ENCODE peak calls at places on chromosome 21, in six cellular contexts. V is GM12878, I is K562, X is HCT116, C is NT2/D1, Q is HepG2. L is an unnamed sample.
A peak's percentile ranks its signal among the peaks of the same experiment; 100 is the strongest.

GRCh38 chr21:15617968-15618367 is 111.8 kb upstream of the USP25 start:
- DNase-seq in I (no peak), X (no peak), C (no peak), V (no peak), Q (no peak), L (no peak)

GRCh38 chr21:26140185-26140584 is 30.4 kb downstream of the APP start:
- DNase-seq in Q (peak; percentile 50), V (no peak), I (peak; percentile 5), C (no peak), X (peak; percentile 90), L (no peak)

GRCh38 chr21:20999567-21000169 is 1.5 kb downstream of the NCAM2 start:
- DNase-seq in I (peak; percentile 62), C (no peak), X (no peak), V (no peak), Q (peak; percentile 9), L (peak; percentile 70)

GRCh38 chr21:29256125-29256895 is 42.4 kb upstream of the BACH1 start:
- DNase-seq in Q (no peak), X (no peak), C (no peak), V (no peak), I (no peak), L (no peak)

GRCh38 chr21:25080706-25081495 is 526.4 kb downstream of the MRPL39 start:
- DNase-seq in C (no peak), X (no peak), V (no peak), I (no peak), Q (no peak), L (no peak)

GRCh38 chr21:30329203-30329868 is 8.2 kb downstream of the KRTAP27-1 start:
- DNase-seq in X (no peak), C (no peak), V (no peak), I (no peak), Q (no peak), L (no peak)

GRCh38 chr21:18913914-18914313 is 510.3 kb upstream of the TMPRSS15 start:
- DNase-seq in C (no peak), Q (no peak), X (no peak), I (no peak), V (no peak), L (no peak)

GRCh38 chr21:43361127-43361492 is 65.8 kb downstream of the SIK1 start:
- DNase-seq in X (no peak), C (no peak), Q (no peak), V (no peak), I (no peak), L (no peak)

GRCh38 chr21:16070207-16070651 is 340.4 kb downstream of the USP25 start:
- DNase-seq in X (no peak), V (no peak), Q (no peak), C (no peak), I (no peak), L (no peak)

GRCh38 chr21:33731447-33731846 is 89.1 kb downstream of the ITSN1 start:
- DNase-seq in X (no peak), Q (no peak), V (no peak), C (no peak), I (no peak), L (no peak)

GRCh38 chr21:18244721-18245486 is at the start of gene CHODL:
- DNase-seq in V (no peak), Q (no peak), I (no peak), X (no peak), C (no peak), L (no peak)

GRCh38 chr21:14308234-14308633 is 74.7 kb downstream of the HSPA13 start:
- DNase-seq in C (no peak), Q (no peak), V (no peak), X (no peak), I (no peak), L (no peak)

GRCh38 chr21:25501996-25502665 is 105.2 kb downstream of the MRPL39 start:
- DNase-seq in X (no peak), Q (no peak), C (no peak), V (peak; percentile 87), I (no peak), L (no peak)

GRCh38 chr21:43603641-43604504 is 55.4 kb downstream of the HSF2BP start:
- DNase-seq in X (no peak), C (no peak), V (no peak), I (no peak), Q (peak; percentile 15), L (no peak)

GRCh38 chr21:17387030-17387617 is 125.7 kb upstream of the CXADR start:
- DNase-seq in I (peak; percentile 41), C (peak; percentile 72), X (peak; percentile 51), Q (peak; percentile 75), V (peak; percentile 1), L (no peak)

GRCh38 chr21:34894401-34894800 is 154.7 kb downstream of the RUNX1 start:
- DNase-seq in Q (no peak), V (no peak), C (no peak), I (no peak), X (no peak), L (no peak)

GRCh38 chr21:43869486-43870325 is 4.7 kb downstream of the AGPAT3 start:
- DNase-seq in X (no peak), V (no peak), Q (no peak), I (no peak), C (no peak), L (no peak)

GRCh38 chr21:25563399-25564116 is 43.7 kb downstream of the MRPL39 start:
- DNase-seq in I (no peak), X (no peak), V (peak; percentile 87), Q (no peak), C (no peak), L (no peak)

GRCh38 chr21:34705032-34705431 is 36.2 kb downstream of the CLIC6 start:
- DNase-seq in I (no peak), X (no peak), Q (no peak), V (no peak), C (no peak), L (no peak)

GRCh38 chr21:25733859-25734653 is 648 bp downstream of the ATP5PF start:
- DNase-seq in Q (peak; percentile 62), C (no peak), X (no peak), I (peak; percentile 28), V (no peak), L (no peak)

GRCh38 chr21:25639167-25639921 is at the start of gene JAM2:
- DNase-seq in X (no peak), Q (no peak), V (no peak), C (peak; percentile 65), I (peak; percentile 19), L (no peak)

GRCh38 chr21:33969600-33969999 is 54.0 kb upstream of the ATP5PO start:
- DNase-seq in Q (peak; percentile 33), C (no peak), I (no peak), V (no peak), X (no peak), L (peak; percentile 22)

DNA sequence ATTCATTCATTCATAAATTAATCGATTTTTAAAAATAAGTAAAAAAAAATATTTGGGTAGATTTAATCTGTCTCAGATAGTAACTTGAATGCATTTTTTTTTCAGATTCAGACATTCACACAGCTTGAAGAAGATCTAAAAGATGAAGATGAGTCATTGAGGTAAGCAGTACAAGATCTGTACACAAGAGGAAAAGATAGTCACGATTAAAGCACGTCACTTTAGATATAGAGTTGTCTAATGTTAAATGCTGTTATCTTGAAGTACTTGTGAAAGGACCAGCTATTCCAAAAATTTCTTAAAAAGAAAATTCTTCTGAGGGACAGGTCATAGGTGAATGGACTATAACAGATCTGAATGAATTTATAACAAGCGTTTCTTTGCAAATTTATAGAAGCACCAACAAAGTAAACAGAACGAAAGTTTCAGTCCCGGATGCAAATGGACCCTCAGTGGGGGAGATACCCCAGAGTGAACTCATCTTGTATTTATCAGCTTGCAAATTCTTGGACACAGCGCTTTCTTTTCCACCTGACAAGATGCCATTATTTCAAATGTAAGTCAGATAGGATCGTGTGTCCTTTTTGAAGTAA is 31.2 kb upstream of the MORC3 start:
- DNase-seq in X (no peak), I (no peak), Q (no peak), C (no peak), V (no peak), L (no peak)
- TF ChIP-seq ZNF274 in X (no peak), I (no peak), Q (no peak), C (no peak), V (no peak), L (no peak)

GRCh38 chr21:38487906-38488639 is 10.2 kb downstream of the ERG start:
- DNase-seq in Q (no peak), X (no peak), I (no peak), C (no peak), V (no peak), L (no peak)

GRCh38 chr21:38489729-38490128 is 8.5 kb downstream of the ERG start:
- DNase-seq in I (no peak), C (no peak), Q (no peak), X (no peak), V (no peak), L (no peak)

GRCh38 chr21:38490411-38491020 is 7.8 kb downstream of the ERG start:
- DNase-seq in Q (no peak), V (no peak), C (no peak), X (no peak), I (no peak), L (no peak)

GRCh38 chr21:38488640-38489282 is 9.5 kb downstream of the ERG start:
- DNase-seq in V (no peak), Q (no peak), I (no peak), X (no peak), C (no peak), L (no peak)

GRCh38 chr21:38489283-38489677 is 9.0 kb downstream of the ERG start:
- DNase-seq in Q (no peak), X (no peak), C (no peak), V (no peak), I (no peak), L (no peak)
- TF ChIP-seq ZNF274 in Q (no peak), X (no peak), C (no peak), V (no peak), I (no peak), L (no peak)

GRCh38 chr21:41824466-41825207 is 54.5 kb downstream of the PRDM15 start:
- DNase-seq in Q (no peak), X (no peak), C (no peak), I (no peak), V (no peak), L (no peak)
- TF ChIP-seq ZNF274 in Q (no peak), X (no peak), C (no peak), I (no peak), V (no peak), L (no peak)

GRCh38 chr21:45581322-45581712 is 39.1 kb upstream of the SLC19A1 start:
- DNase-seq in X (no peak), C (no peak), Q (no peak), V (no peak), I (no peak), L (no peak)

GRCh38 chr21:45580181-45580575 is 37.9 kb upstream of the SLC19A1 start:
- DNase-seq in X (no peak), V (no peak), I (no peak), C (no peak), Q (no peak), L (no peak)

GRCh38 chr21:45583831-45584509 is 41.7 kb upstream of the SLC19A1 start:
- DNase-seq in Q (no peak), C (no peak), X (no peak), I (no peak), V (no peak), L (no peak)

GRCh38 chr21:45580576-45581321 is 38.5 kb upstream of the SLC19A1 start:
- DNase-seq in C (no peak), V (no peak), X (no peak), I (no peak), Q (no peak), L (peak; percentile 45)

DNA sequence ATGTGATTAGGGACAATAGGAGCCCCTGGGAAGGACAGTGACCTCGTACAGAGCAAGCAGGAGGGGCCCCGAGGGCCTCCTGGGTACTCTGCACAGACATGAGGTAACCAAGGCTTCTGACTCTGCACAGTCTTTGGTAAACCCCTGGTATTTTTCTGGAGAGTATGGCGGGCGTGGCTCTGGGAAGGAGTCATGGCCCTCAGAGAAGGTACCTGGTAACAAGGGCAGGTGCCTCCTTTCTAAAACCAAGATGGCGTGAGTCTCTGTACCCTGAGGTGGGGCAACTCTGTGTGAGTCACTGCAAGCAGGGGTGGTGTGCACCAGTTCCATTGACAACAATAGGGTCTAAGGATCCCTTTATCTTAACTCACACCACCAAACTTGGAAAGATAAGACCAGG is 39.9 kb upstream of the SLC19A1 start:
- DNase-seq in X (no peak), C (no peak), I (no peak), Q (no peak), V (no peak), L (no peak)
- TF ChIP-seq ZNF274 in X (no peak), C (no peak), I (no peak), Q (no peak), V (no peak), L (no peak)

L was measured in H1.